ENCODE peak calls at places on chromosome 15, in six cellular contexts. Z is mammary epithelial cell; F is GM12878; B is IMR-90; U is naive thymus-derived CD4-positive, alpha-beta T cell; P is body of pancreas. N is an unnamed sample. For H3K36me3, the result is how much of the 10 kb centered on the place peaks cover.

GRCh38 chr15:38062679-38063078 is 128.2 kb downstream of the TMCO5A start:
- DNase-seq in U (no peak), F (no peak), P (no peak), B (no peak), Z (no peak), N (no peak)

GRCh38 chr15:89654847-89655805 is at the start of gene KIF7:
- DNase-seq in U (no peak), Z (peak), F (no peak), P (no peak), B (peak), N (no peak)

GRCh38 chr15:68550498-68551295 is 28.1 kb upstream of the CORO2B start:
- DNase-seq in B (peak), U (peak), Z (peak), F (no peak), P (peak), N (peak)

GRCh38 chr15:70974004-70974832 is 81.6 kb downstream of the LRRC49 start:
- DNase-seq in P (no peak), Z (peak), U (no peak), F (no peak), B (peak), N (peak)

GRCh38 chr15:88877906-88878305 is 17.4 kb downstream of the HAPLN3 start:
- DNase-seq in B (no peak), F (no peak), Z (no peak), U (no peak), P (no peak), N (no peak)

GRCh38 chr15:29124581-29125381 is 144.8 kb downstream of the NSMCE3 start:
- DNase-seq in F (no peak), Z (peak), U (no peak), P (no peak), B (peak), N (no peak)

GRCh38 chr15:73382131-73382530 is 13.4 kb upstream of the HCN4 start:
- DNase-seq in P (no peak), B (no peak), F (no peak), Z (no peak), U (no peak), N (no peak)

GRCh38 chr15:68154923-68155559 is 50.1 kb downstream of the CALML4 start:
- DNase-seq in P (peak), U (peak), Z (peak), F (no peak), B (peak), N (peak)

GRCh38 chr15:98002419-98002818 is 41.9 kb downstream of the ARRDC4 start:
- DNase-seq in B (no peak), P (no peak), F (no peak), U (no peak), Z (no peak), N (no peak)

GRCh38 chr15:66952756-66953522 is 112.5 kb upstream of the SMAD3 start:
- DNase-seq in Z (no peak), U (no peak), F (no peak), P (no peak), B (no peak), N (no peak)

GRCh38 chr15:44216958-44217357 is 21.9 kb upstream of the FRMD5 start:
- DNase-seq in B (no peak), P (no peak), F (no peak), U (no peak), Z (no peak), N (no peak)

GRCh38 chr15:63052961-63053698 is 10.6 kb downstream of the TPM1 start:
- DNase-seq in B (no peak), F (no peak), Z (no peak), U (no peak), P (peak), N (no peak)

GRCh38 chr15:70267879-70268278 is 170.2 kb upstream of the TLE3 start:
- DNase-seq in B (peak), U (no peak), P (no peak), Z (peak), F (no peak), N (peak)

GRCh38 chr15:60655252-60655651 is 176.3 kb upstream of the ICE2 start:
- DNase-seq in Z (no peak), F (no peak), U (no peak), B (no peak), P (no peak), N (no peak)

GRCh38 chr15:77387355-77388105 is 32.4 kb downstream of the PEAK1 start:
- DNase-seq in B (peak), U (no peak), P (no peak), F (no peak), Z (no peak), N (no peak)

GRCh38 chr15:26024241-26024640 is 161.1 kb upstream of the ATP10A start:
- DNase-seq in Z (no peak), P (no peak), B (no peak), U (no peak), F (no peak), N (no peak)

GRCh38 chr15:46280753-46281521 is 646.1 kb downstream of the SQOR start:
- DNase-seq in B (no peak), P (peak), F (no peak), U (no peak), Z (no peak), N (peak)

GRCh38 chr15:92683511-92683834 is 27.9 kb upstream of the FAM174B start:
- DNase-seq in Z (no peak), U (no peak), B (no peak), F (no peak), P (peak), N (peak)

GRCh38 chr15:92682772-92683510 is 27.4 kb upstream of the FAM174B start:
- DNase-seq in B (no peak), F (no peak), U (no peak), Z (no peak), P (peak), N (no peak)

GRCh38 chr15:92690370-92690769 is 34.8 kb upstream of the FAM174B start:
- DNase-seq in B (no peak), Z (no peak), F (no peak), P (no peak), U (no peak), N (peak)

DNA sequence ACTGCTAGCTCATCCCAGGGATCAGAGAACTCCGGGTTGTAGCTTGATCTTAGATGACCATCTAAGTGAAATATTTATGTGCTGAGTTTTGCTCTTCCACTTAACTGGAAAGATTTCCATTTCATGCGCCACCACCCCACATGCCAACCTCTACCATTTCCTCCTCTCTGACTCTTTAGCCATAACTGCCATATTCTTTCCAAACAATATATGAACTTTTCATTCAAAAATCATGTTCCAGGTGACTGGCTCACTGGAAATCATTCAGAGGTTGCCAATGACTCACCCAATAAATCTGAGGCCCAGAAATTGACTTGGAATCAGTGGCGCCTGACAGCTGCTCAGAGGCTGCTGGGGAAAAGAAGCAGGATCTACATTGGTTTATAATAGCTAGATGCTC is 31.6 kb upstream of the FAM174B start:
- DNase-seq in P (no peak), B (no peak), U (no peak), Z (no peak), F (no peak), N (no peak)
- H3K4me3 ChIP-seq in P (no peak), B (no peak), U (no peak), Z (no peak), F (no peak), N (no peak)

GRCh38 chr15:94987085-94987484 is 755.7 kb downstream of the MCTP2 start:
- DNase-seq in F (no peak), U (no peak), P (no peak), B (no peak), Z (no peak), N (no peak)

DNA sequence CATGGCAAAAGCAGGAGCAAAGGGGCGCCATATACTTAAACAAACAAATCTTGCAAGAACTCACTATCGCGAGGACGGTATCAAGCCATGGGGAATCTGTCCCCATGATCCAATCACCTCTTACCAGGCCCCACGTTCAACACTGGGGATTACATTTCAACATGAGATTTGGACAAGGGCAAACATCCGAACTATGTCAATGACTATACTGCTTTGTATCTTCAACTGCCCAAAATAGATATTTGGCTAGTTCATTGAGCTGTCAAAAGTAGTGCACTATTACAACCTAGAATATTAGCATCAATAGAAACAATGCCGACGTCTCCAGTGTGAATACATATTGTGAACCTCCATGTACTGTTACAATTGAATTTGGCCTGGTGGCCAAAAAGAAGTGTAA is 760.4 kb downstream of the MCTP2 start:
- DNase-seq in Z (no peak), P (no peak), F (no peak), U (no peak), B (no peak), N (no peak)
- H3K36me3 ChIP-seq in Z (under half), P (under half), F (under half), U (under half), B (under half), N (under half)

DNA sequence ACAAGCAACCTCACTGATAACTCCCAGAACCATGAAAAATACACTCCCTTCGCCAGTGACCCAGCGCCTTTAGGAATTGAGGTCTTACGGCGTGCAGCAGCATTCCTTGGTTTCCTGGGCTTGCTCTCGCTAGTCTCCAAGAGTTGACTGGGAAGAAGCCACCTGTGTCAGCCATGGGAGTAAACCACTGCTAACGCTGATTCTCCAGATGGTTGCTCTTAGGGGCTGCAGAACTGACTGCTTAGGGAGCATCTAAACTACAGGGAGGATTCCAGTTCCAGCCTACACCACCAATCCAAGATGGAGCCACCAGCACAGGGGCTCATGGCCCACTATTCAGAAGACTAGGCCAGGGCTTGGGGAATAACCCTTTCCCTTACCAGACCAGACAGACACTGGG is 2.4 kb downstream of the RBPMS2 start:
- DNase-seq in B (no peak), F (no peak), Z (no peak), U (no peak), P (no peak), N (no peak)
- H3K4me3 ChIP-seq in B (no peak), F (no peak), Z (no peak), U (no peak), P (no peak), N (no peak)

GRCh38 chr15:78714890-78715289 is 73.9 kb upstream of the CHRNB4 start:
- DNase-seq in U (no peak), P (no peak), F (no peak), Z (peak), B (no peak), N (peak)
- H3K36me3 ChIP-seq in U (under half), P (under half), F (under half), Z (under half), B (under half), N (under half)

DNA sequence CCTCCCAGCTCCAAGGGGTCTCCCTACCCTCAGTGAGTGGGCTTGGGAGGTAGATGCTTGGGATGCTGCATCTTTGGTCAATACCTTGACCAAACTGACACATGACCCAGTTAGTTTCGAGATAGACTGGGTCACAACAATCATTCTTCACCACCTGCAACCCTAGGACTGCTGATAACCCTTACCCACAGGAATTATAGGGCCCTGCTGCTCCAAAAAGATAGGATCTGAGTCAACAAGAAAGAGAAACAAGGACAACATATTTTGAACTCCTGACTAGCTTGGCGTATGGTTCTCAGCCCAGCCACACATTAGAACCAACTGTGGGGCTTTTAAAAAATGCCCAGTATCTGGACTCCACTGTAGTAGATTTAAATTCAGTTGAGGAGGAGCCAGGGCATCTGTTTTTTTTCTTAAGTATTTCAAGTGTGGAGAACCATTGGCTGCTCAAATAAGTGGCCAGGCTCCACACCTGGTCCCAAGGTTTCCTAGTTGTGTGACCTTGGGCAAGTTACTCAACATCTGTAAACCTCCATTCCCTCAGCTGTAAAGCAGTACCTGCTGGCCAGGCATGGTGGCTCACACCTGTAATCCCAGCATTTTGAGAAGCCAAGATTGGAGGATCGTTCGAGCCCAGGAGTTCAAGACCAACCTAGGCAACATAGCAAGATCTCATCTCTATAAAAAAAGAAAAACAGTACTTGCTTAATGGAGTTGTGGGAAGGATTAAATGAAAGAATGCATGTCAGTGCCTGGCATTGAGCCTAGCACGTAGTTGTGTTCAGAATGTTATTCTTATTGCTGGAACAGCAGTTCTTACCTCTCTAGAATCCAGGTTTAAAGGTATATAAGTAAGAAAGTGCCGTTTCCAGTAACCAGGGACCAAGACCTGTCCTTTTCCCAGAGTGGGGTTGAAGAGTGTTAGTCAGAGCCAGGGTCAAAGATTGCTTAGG is 2.1 kb downstream of the PPP1R14D start:
- DNase-seq in U (no peak), Z (no peak), P (peak), B (no peak), F (no peak), N (no peak)
- H3K4me3 ChIP-seq in U (no peak), Z (no peak), P (no peak), B (no peak), F (no peak), N (no peak)

N was measured in bronchial epithelial cell.